ENCODE peak calls at places on chromosomes 7 and 10, in seven cellular contexts. O, M, D, K, R, B and T are unnamed samples.
A peak's percentile ranks its signal among the peaks of the same experiment; 100 is the strongest.

GRCh38 chr7:2019693-2020511 is 212.8 kb downstream of the MAD1L1 start:
- DNase-seq in O (peak; percentile 87), M (peak; percentile 89), D (peak; percentile 76), K (peak; percentile 34), R (no peak), B (peak; percentile 91), T (no peak)

GRCh38 chr7:100604078-100604975 is 2.2 kb downstream of the PCOLCE start:
- DNase-seq in O (peak; percentile 67), M (peak; percentile 90), D (peak; percentile 87), K (peak; percentile 64), R (peak; percentile 45), B (peak; percentile 87), T (peak; percentile 85)

GRCh38 chr10:91607661-91608442 is 25.0 kb downstream of the PPP1R3C start:
- DNase-seq in O (no peak), M (no peak), D (no peak), K (no peak), R (no peak), B (no peak), T (no peak)

GRCh38 chr7:33764752-33765451 is 140.4 kb upstream of the BMPER start:
- DNase-seq in O (peak; percentile 97), M (no peak), D (no peak), K (no peak), R (no peak), B (peak; percentile 83), T (no peak)

GRCh38 chr10:47326306-47326926 is 4.2 kb downstream of the GDF2 start:
- DNase-seq in O (no peak), M (peak; percentile 33), D (no peak), K (no peak), R (no peak), B (peak; percentile 7), T (peak; percentile 10)

GRCh38 chr10:96632974-96633373 is 46.2 kb upstream of the TM9SF3 start:
- DNase-seq in O (no peak), M (no peak), D (no peak), K (no peak), R (peak; percentile 28), B (no peak), T (no peak)

GRCh38 chr7:30135551-30136271 is 925 bp downstream of the MTURN start:
- DNase-seq in O (peak; percentile 61), M (peak; percentile 86), D (peak; percentile 60), K (peak; percentile 46), R (peak; percentile 30), B (peak; percentile 74), T (peak; percentile 32)

GRCh38 chr7:15720849-15721471 is 34.5 kb upstream of the MEOX2 start:
- DNase-seq in O (peak; percentile 78), M (no peak), D (peak; percentile 28), K (no peak), R (peak; percentile 5), B (peak; percentile 65), T (peak; percentile 63)

GRCh38 chr7:34939175-34939574 is 98.1 kb downstream of the DPY19L1 start:
- DNase-seq in O (peak; percentile 94), M (no peak), D (no peak), K (no peak), R (no peak), B (peak; percentile 96), T (no peak)

GRCh38 chr7:18475488-18475887 is 20.1 kb upstream of the HDAC9 start:
- DNase-seq in O (no peak), M (no peak), D (no peak), K (no peak), R (no peak), B (no peak), T (no peak)

GRCh38 chr10:127117125-127117524 is 79.3 kb downstream of the INSYN2A start:
- DNase-seq in O (peak; percentile 69), M (peak; percentile 73), D (peak; percentile 58), K (peak; percentile 11), R (no peak), B (peak; percentile 47), T (peak; percentile 13)

GRCh38 chr10:118459642-118460193 is 117.6 kb upstream of the FAM204A start:
- DNase-seq in O (peak; percentile 66), M (no peak), D (peak; percentile 72), K (peak; percentile 41), R (peak; percentile 85), B (peak; percentile 76), T (peak; percentile 46)

GRCh38 chr10:103548581-103549348 is 55.3 kb downstream of the NEURL1 start:
- DNase-seq in O (no peak), M (peak; percentile 48), D (no peak), K (no peak), R (peak; percentile 41), B (no peak), T (no peak)

GRCh38 chr10:97016728-97017473 is 168.9 kb downstream of the SLIT1 start:
- DNase-seq in O (no peak), M (no peak), D (peak; percentile 88), K (no peak), R (no peak), B (peak; percentile 10), T (no peak)

GRCh38 chr10:71985542-71986250 is 21.5 kb downstream of the CHST3 start:
- DNase-seq in O (peak; percentile 91), M (no peak), D (no peak), K (no peak), R (no peak), B (no peak), T (no peak)